ENCODE peak calls at places on chromosomes 7 and 10, in ten cellular contexts. E is naive thymus-derived CD4-positive, alpha-beta T cell; R is GM12865; M is osteoblast; S is AG04450; Q is astrocyte of the cerebellum; O is colonic mucosa; N is tibial artery; T is CD8-positive, alpha-beta T cell; C is gastrocnemius medialis. U is an unnamed sample.

GRCh38 chr10:75079436-75080083 is 31.9 kb upstream of the SAMD8 start:
- DNase-seq in C (peak), M (no peak), N (no peak), E (no peak), T (no peak), S (no peak), Q (no peak), O (no peak), R (no peak), U (no peak)

GRCh38 chr7:45885264-45885882 is 2.9 kb upstream of the IGFBP1 start:
- DNase-seq in M (peak), O (no peak), C (no peak), T (no peak), N (no peak), R (no peak), E (no peak), Q (no peak), S (no peak), U (no peak)

GRCh38 chr10:117186832-117187615 is 10.3 kb upstream of the KCNK18 start:
- DNase-seq in O (no peak), N (no peak), T (no peak), E (no peak), S (no peak), C (no peak), R (no peak), Q (no peak), M (no peak), U (no peak)

GRCh38 chr7:95476904-95477594 is 8.7 kb upstream of the ASB4 start:
- DNase-seq in R (peak), T (peak), O (peak), Q (peak), M (peak), E (peak), S (peak), N (peak), C (peak), U (peak)

GRCh38 chr7:85469446-85469970 is 282.7 kb upstream of the SEMA3D start:
- DNase-seq in E (no peak), T (no peak), C (no peak), Q (no peak), N (no peak), R (no peak), O (no peak), M (no peak), S (no peak), U (no peak)

GRCh38 chr7:134547738-134548054 is 1.2 kb upstream of the AKR1B15 start:
- DNase-seq in M (no peak), T (no peak), R (peak), Q (peak), E (no peak), S (no peak), N (peak), C (peak), O (no peak), U (peak)

GRCh38 chr7:22675436-22675835 is 51.6 kb upstream of the IL6 start:
- DNase-seq in Q (no peak), M (no peak), T (no peak), R (no peak), N (no peak), O (no peak), E (no peak), S (no peak), C (no peak), U (no peak)

GRCh38 chr7:36368496-36368895 is 21.2 kb upstream of the ANLN start:
- DNase-seq in E (no peak), Q (no peak), M (peak), T (no peak), O (no peak), N (no peak), R (no peak), S (no peak), C (no peak), U (no peak)

GRCh38 chr10:97943294-97943693 is 87.1 kb downstream of the CRTAC1 start:
- DNase-seq in C (no peak), T (no peak), M (no peak), N (no peak), Q (no peak), R (no peak), S (no peak), O (no peak), E (no peak), U (no peak)

GRCh38 chr7:73706122-73707044 is 13.1 kb downstream of the STX1A start:
- DNase-seq in M (peak), R (no peak), O (no peak), S (no peak), E (no peak), Q (no peak), C (no peak), T (no peak), N (no peak), U (no peak)

GRCh38 chr7:46282155-46282554 is 361.1 kb upstream of the IGFBP3 start:
- DNase-seq in E (no peak), S (no peak), M (no peak), T (no peak), N (no peak), C (no peak), O (no peak), Q (no peak), R (peak), U (no peak)

GRCh38 chr10:32413513-32413912 is 32.4 kb upstream of the CCDC7 start:
- DNase-seq in N (no peak), M (peak), O (no peak), Q (peak), C (no peak), S (peak), T (no peak), E (no peak), R (peak), U (no peak)

GRCh38 chr7:101913876-101914275 is 96.5 kb downstream of the CUX1 start:
- DNase-seq in Q (no peak), M (no peak), T (no peak), S (no peak), C (peak), R (no peak), E (no peak), O (no peak), N (no peak), U (no peak)

GRCh38 chr7:141452911-141453310 is 98.3 kb upstream of the AGK start:
- DNase-seq in T (no peak), M (no peak), E (no peak), R (peak), S (no peak), N (no peak), Q (no peak), O (no peak), C (no peak), U (no peak)

GRCh38 chr7:23394828-23395227 is 75.5 kb downstream of the IGF2BP3 start:
- DNase-seq in R (no peak), N (no peak), C (no peak), T (no peak), Q (no peak), S (no peak), E (no peak), M (no peak), O (no peak), U (no peak)

GRCh38 chr7:105178177-105178576 is 164.2 kb downstream of the KMT2E start:
- DNase-seq in Q (no peak), O (no peak), E (no peak), T (no peak), C (no peak), R (no peak), N (no peak), S (no peak), M (no peak), U (no peak)

GRCh38 chr10:42985436-42986316 is 91.2 kb upstream of the RET start:
- DNase-seq in O (peak), S (no peak), E (no peak), T (peak), Q (no peak), M (peak), R (no peak), N (peak), C (no peak), U (no peak)

GRCh38 chr10:100334762-100335161 is 4.7 kb upstream of the PKD2L1 start:
- DNase-seq in S (no peak), M (no peak), E (no peak), N (no peak), Q (no peak), R (no peak), O (no peak), T (no peak), C (no peak), U (no peak)

GRCh38 chr7:83936056-83936703 is 258.4 kb downstream of the SEMA3A start:
- DNase-seq in M (peak), S (peak), E (peak), T (peak), R (peak), C (peak), O (peak), Q (peak), N (peak), U (peak)

GRCh38 chr10:93006435-93007039 is 54.1 kb upstream of the CYP26C1 start:
- DNase-seq in T (no peak), E (no peak), S (peak), R (peak), Q (peak), C (no peak), O (no peak), N (no peak), M (no peak), U (no peak)

GRCh38 chr10:17984056-17984455 is 32.3 kb downstream of the SLC39A12 start:
- DNase-seq in C (no peak), M (no peak), O (no peak), Q (peak), R (peak), S (no peak), T (no peak), E (no peak), N (no peak), U (no peak)

GRCh38 chr10:14812271-14812670 is 25.6 kb downstream of the CDNF start:
- DNase-seq in S (no peak), Q (no peak), E (no peak), M (no peak), O (no peak), C (no peak), R (no peak), N (no peak), T (no peak), U (no peak)

GRCh38 chr10:86508217-86508616 is 13.4 kb downstream of the WAPL start:
- DNase-seq in N (no peak), C (no peak), S (no peak), E (no peak), O (no peak), R (no peak), M (no peak), T (no peak), Q (no peak), U (no peak)

GRCh38 chr10:47441973-47442750 is 41.8 kb downstream of the ANXA8 start:
- DNase-seq in M (no peak), C (no peak), E (no peak), Q (no peak), N (peak), R (no peak), T (no peak), S (no peak), O (no peak), U (no peak)

GRCh38 chr10:53899463-53899862 is 901.6 kb downstream of the PCDH15 start:
- DNase-seq in N (no peak), O (no peak), S (no peak), Q (no peak), E (no peak), M (peak), R (no peak), T (no peak), C (no peak), U (no peak)

GRCh38 chr7:41977165-41977651 is 259.8 kb downstream of the GLI3 start:
- DNase-seq in Q (peak), C (peak), S (no peak), N (no peak), E (no peak), T (no peak), O (no peak), R (peak), M (peak), U (no peak)

GRCh38 chr7:27188666-27189559 is 3.9 kb upstream of the HOXA11 start:
- DNase-seq in M (peak), N (peak), T (peak), S (no peak), C (peak), R (no peak), E (peak), Q (no peak), O (peak), U (peak)

GRCh38 chr7:111029574-111030357 is 61.2 kb upstream of the LRRN3 start:
- DNase-seq in E (peak), T (no peak), Q (no peak), C (no peak), M (no peak), O (no peak), R (peak), S (no peak), N (no peak), U (no peak)

GRCh38 chr7:12257582-12257981 is 46.5 kb downstream of the TMEM106B start:
- DNase-seq in R (peak), T (no peak), O (no peak), C (no peak), N (no peak), Q (peak), E (peak), M (no peak), S (no peak), U (no peak)

GRCh38 chr10:119217401-119217800 is 10.0 kb downstream of the GRK5 start:
- DNase-seq in S (no peak), O (no peak), E (no peak), C (no peak), T (no peak), Q (no peak), M (no peak), R (no peak), N (no peak), U (no peak)

GRCh38 chr7:9302436-9302835 is 869.0 kb downstream of the NXPH1 start:
- DNase-seq in Q (no peak), S (no peak), M (no peak), T (no peak), C (no peak), E (no peak), N (no peak), R (no peak), O (no peak), U (no peak)

GRCh38 chr7:109336531-109336930 is 766.9 kb downstream of the DNAJB9 start:
- DNase-seq in R (no peak), N (no peak), S (no peak), Q (no peak), C (no peak), E (no peak), M (no peak), T (no peak), O (no peak), U (no peak)

GRCh38 chr10:61784354-61785131 is 117.0 kb upstream of the ARID5B start:
- DNase-seq in T (no peak), N (no peak), C (no peak), E (no peak), M (no peak), Q (no peak), S (no peak), R (no peak), O (no peak), U (no peak)

GRCh38 chr7:43458330-43458729 is 124.6 kb upstream of the STK17A start:
- DNase-seq in C (no peak), S (no peak), T (no peak), Q (no peak), O (no peak), R (no peak), E (no peak), N (no peak), M (no peak), U (no peak)

GRCh38 chr10:18689498-18689897 is 30.3 kb downstream of the ARL5B start:
- DNase-seq in Q (peak), T (no peak), E (no peak), M (peak), N (no peak), O (no peak), S (no peak), C (no peak), R (no peak), U (no peak)

GRCh38 chr7:111998326-111998725 is 207.9 kb downstream of the DOCK4 start:
- DNase-seq in M (no peak), N (no peak), T (no peak), C (no peak), Q (no peak), O (no peak), R (no peak), E (no peak), S (no peak), U (no peak)

GRCh38 chr7:412731-413356 is 106.8 kb downstream of the PDGFA start:
- DNase-seq in Q (no peak), E (no peak), N (peak), C (no peak), M (peak), O (no peak), T (no peak), R (no peak), S (no peak), U (no peak)

DNA sequence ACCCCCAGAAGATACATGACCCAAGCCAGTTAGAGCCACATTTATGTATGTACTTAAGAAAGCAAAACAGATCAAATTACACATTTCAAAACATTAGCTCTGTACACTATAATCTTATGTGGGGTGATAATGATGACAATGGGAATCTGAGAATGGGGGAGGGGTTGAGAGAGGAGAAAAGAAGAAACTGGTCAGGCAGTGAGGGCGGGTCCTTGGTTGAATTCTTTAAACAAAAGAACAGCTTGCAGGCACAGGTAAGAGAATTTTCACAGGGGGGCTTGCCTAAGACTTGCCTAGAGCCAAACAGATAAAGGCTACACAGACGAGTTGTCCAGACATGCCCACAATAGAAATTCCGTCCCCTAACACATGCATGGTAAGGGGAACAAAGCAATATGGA is 76.8 kb upstream of the PTER start:
- DNase-seq in M (no peak), C (no peak), N (no peak), T (no peak), S (no peak), O (no peak), E (no peak), R (no peak), Q (no peak), U (no peak)
- H3K4me3 ChIP-seq in M (no peak), C (no peak), N (no peak), T (no peak), S (no peak), O (no peak), E (no peak), R (no peak), Q (no peak), U (no peak)

GRCh38 chr7:24570983-24571382 is 2.3 kb upstream of the PALS2 start:
- DNase-seq in S (no peak), T (no peak), O (no peak), Q (no peak), R (no peak), E (no peak), N (no peak), M (peak), C (no peak), U (no peak)

GRCh38 chr7:24572421-24573007 is 738 bp upstream of the PALS2 start:
- DNase-seq in E (peak), N (peak), O (peak), C (peak), Q (peak), M (peak), R (peak), S (no peak), T (peak), U (peak)

GRCh38 chr7:24573554-24574338 is 494 bp downstream of the PALS2 start:
- DNase-seq in S (no peak), Q (no peak), E (peak), N (peak), O (peak), M (peak), T (peak), R (peak), C (peak), U (peak)

GRCh38 chr7:24573008-24573553 is at the start of gene PALS2:
- DNase-seq in C (peak), O (peak), M (peak), R (peak), T (peak), N (peak), E (peak), S (no peak), Q (no peak), U (peak)

GRCh38 chr7:24572014-24572413 is 1.2 kb upstream of the PALS2 start:
- DNase-seq in N (no peak), E (no peak), R (peak), T (no peak), M (peak), O (no peak), Q (no peak), S (no peak), C (no peak), U (no peak)
- H3K4me3 ChIP-seq in N (peak), E (peak), R (no peak), T (peak), M (peak), O (no peak), Q (no peak), S (no peak), C (no peak), U (no peak)

GRCh38 chr10:51188013-51188412 is 113.7 kb downstream of the PRKG1 start:
- DNase-seq in C (no peak), S (no peak), T (no peak), E (no peak), O (no peak), M (no peak), N (no peak), R (no peak), Q (no peak), U (no peak)
- H3K4me3 ChIP-seq in C (peak), S (no peak), T (no peak), E (no peak), O (no peak), M (no peak), N (no peak), R (no peak), Q (no peak), U (no peak)

GRCh38 chr7:139384611-139385010 is 24.9 kb downstream of the LUC7L2 start:
- DNase-seq in S (no peak), M (no peak), T (no peak), N (no peak), R (no peak), C (no peak), O (no peak), E (no peak), Q (no peak), U (no peak)
- H3K4me3 ChIP-seq in S (no peak), M (no peak), T (no peak), N (no peak), R (no peak), C (no peak), O (no peak), E (no peak), Q (no peak), U (no peak)

DNA sequence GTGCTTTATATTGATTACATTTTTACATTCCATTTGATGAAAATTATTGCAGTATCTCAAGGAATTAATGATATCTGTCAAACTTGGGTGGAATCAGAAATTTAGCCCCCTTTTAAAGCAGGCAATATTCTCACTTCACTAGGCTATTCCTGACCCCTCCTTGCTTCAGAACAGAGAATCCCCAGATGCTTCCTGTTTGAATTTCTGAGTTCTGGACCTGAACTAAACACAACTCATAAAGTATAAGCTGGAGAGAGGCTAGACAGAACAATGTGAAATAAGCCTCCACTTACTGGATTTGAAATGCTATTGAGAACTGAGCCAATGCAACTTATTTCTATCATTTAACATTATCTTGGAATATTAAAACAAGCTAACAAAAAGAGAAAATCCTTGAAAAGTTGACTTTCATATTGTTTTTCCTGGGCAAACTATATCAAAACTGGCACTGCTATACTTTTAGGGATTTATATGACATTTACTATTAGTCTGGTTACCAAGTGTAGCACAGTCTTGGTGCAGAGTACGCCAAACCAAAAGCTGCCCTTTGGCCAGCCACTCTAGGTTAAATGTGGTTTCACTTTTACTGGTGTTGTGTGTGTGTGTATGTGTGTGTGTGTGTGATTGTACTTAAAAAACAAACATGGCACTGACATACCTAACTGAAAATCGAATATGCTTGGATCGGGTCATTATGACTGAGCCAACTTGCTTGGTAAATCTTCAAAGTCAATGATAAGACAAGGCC is 19.0 kb upstream of the AGMO start:
- DNase-seq in Q (no peak), E (no peak), M (no peak), R (no peak), N (no peak), C (no peak), O (no peak), S (no peak), T (no peak), U (no peak)
- H3K4me3 ChIP-seq in Q (no peak), E (no peak), M (no peak), R (no peak), N (no peak), C (no peak), O (no peak), S (no peak), T (no peak), U (no peak)

GRCh38 chr10:103852189-103852711 is 3.1 kb downstream of the SH3PXD2A start:
- DNase-seq in R (no peak), S (no peak), T (no peak), Q (no peak), E (no peak), O (peak), M (peak), C (no peak), N (peak), U (no peak)
- H3K4me3 ChIP-seq in R (no peak), S (peak), T (no peak), Q (no peak), E (no peak), O (peak), M (peak), C (no peak), N (no peak), U (no peak)

DNA sequence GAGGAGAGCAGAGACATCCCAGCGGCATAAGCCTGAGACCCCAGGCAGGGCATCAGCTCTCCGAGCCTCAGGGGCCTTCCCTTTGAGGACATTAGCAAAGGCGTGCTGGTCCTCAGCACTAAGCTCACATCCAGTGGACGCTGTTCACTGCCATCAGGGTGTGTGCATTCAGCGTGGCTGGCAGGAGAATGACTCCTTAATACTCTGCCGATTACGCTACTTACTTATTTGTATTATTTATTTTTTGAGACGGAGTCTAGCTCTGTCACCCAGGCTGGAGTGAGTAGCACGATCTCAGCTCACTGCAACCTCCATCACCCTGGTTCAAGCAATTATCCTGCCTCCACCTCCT is 290.2 kb downstream of the KLF6 start:
- DNase-seq in C (no peak), S (no peak), E (no peak), N (peak), R (no peak), O (no peak), T (no peak), M (no peak), Q (no peak), U (no peak)
- H3K4me3 ChIP-seq in C (no peak), S (no peak), E (no peak), N (peak), R (no peak), O (no peak), T (no peak), M (peak), Q (no peak), U (peak)